ENCODE peak calls at places on chromosomes 4 and X, in five cellular contexts. O is astrocyte, J is fibroblast of lung, G is sigmoid colon, H is adrenal gland. D is an unnamed sample.

GRCh38 chr4:43453058-43453457 is 560.5 kb downstream of the GRXCR1 start:
- DNase-seq in O (no peak), G (no peak), J (no peak), H (no peak), D (no peak)

GRCh38 chr4:183600189-183600685 is 58.7 kb downstream of the RWDD4 start:
- DNase-seq in H (no peak), J (no peak), G (no peak), O (no peak), D (peak; percentile 18)

GRCh38 chrX:124230573-124231300 is 101.7 kb upstream of the TEX13D start:
- DNase-seq in J (no peak), H (no peak), O (no peak), G (no peak), D (no peak)

GRCh38 chr4:143336828-143337599 is at the start of gene GAB1:
- DNase-seq in O (peak; percentile 73), J (peak; percentile 83), H (peak; percentile 84), G (peak; percentile 89), D (peak; percentile 78)

GRCh38 chr4:168623484-168623883 is 126.6 kb downstream of the PALLD start:
- DNase-seq in G (no peak), J (no peak), H (no peak), O (no peak), D (no peak)

GRCh38 chrX:133335027-133335426 is 80.3 kb downstream of the GPC4 start:
- DNase-seq in J (peak; percentile 33), G (no peak), H (peak; percentile 23), O (no peak), D (peak; percentile 61)

GRCh38 chr4:115537387-115537786 is 424.0 kb upstream of the NDST4 start:
- DNase-seq in G (no peak), J (peak; percentile 0), H (no peak), O (no peak), D (no peak)

GRCh38 chr4:169143335-169143734 is 127.4 kb downstream of the SH3RF1 start:
- DNase-seq in G (no peak), J (no peak), O (no peak), H (no peak), D (no peak)

GRCh38 chr4:1349359-1350168 is 2.6 kb downstream of the UVSSA start:
- DNase-seq in J (no peak), G (no peak), O (no peak), H (no peak), D (no peak)

GRCh38 chr4:121696140-121696640 is 590 bp downstream of the ANXA5 start:
- DNase-seq in H (peak; percentile 88), J (peak; percentile 85), G (peak; percentile 94), O (peak; percentile 79), D (peak; percentile 87)

GRCh38 chr4:73780834-73781233 is 40.5 kb downstream of the CXCL8 start:
- DNase-seq in J (no peak), O (no peak), H (no peak), G (no peak), D (no peak)

GRCh38 chr4:14237911-14238310 is 610.4 kb upstream of the BOD1L1 start:
- DNase-seq in H (no peak), G (no peak), O (no peak), J (no peak), D (no peak)

GRCh38 chr4:93788712-93789111 is 39.8 kb upstream of the ATOH1 start:
- DNase-seq in H (no peak), J (no peak), O (no peak), G (no peak), D (peak; percentile 42)

GRCh38 chr4:122583906-122584305 is 37.0 kb downstream of the IL21 start:
- DNase-seq in J (no peak), O (no peak), G (no peak), H (peak; percentile 25), D (no peak)

GRCh38 chrX:114584434-114584943 is 603 bp downstream of the HTR2C start:
- DNase-seq in G (no peak), H (no peak), O (no peak), J (no peak), D (peak; percentile 73)

GRCh38 chrX:96791559-96791958 is 92.1 kb upstream of the RPA4 start:
- DNase-seq in G (no peak), J (peak; percentile 81), H (no peak), O (peak; percentile 78), D (peak; percentile 53)

GRCh38 chrX:70033348-70033747 is 16.4 kb downstream of the AWAT2 start:
- DNase-seq in G (no peak), H (no peak), J (no peak), O (no peak), D (peak; percentile 50)

GRCh38 chrX:22534643-22535042 is 261.9 kb downstream of the CBLL2 start:
- DNase-seq in J (peak; percentile 90), H (no peak), G (no peak), O (peak; percentile 86), D (no peak)

GRCh38 chrX:22095306-22095705 is 63.2 kb downstream of the PHEX start:
- DNase-seq in J (peak; percentile 59), G (peak; percentile 84), O (peak; percentile 51), H (no peak), D (peak; percentile 19)

GRCh38 chr4:8079031-8079885 is 79.4 kb downstream of the ABLIM2 start:
- DNase-seq in O (peak; percentile 45), J (peak; percentile 45), G (no peak), H (no peak), D (peak; percentile 66)

GRCh38 chr4:85787133-85787532 is 312.2 kb downstream of the ARHGAP24 start:
- DNase-seq in H (no peak), O (peak; percentile 77), G (no peak), J (peak; percentile 82), D (peak; percentile 73)

GRCh38 chrX:17214962-17215361 is 160.0 kb upstream of the NHS start:
- DNase-seq in O (peak; percentile 27), H (no peak), G (no peak), J (peak; percentile 35), D (peak; percentile 2)

GRCh38 chr4:38759077-38759789 is 23.6 kb downstream of the TLR10 start:
- DNase-seq in H (peak; percentile 74), J (peak; percentile 73), O (peak; percentile 56), G (peak; percentile 81), D (peak; percentile 84)

GRCh38 chrX:30230395-30230794 is at the start of gene MAGEB3:
- DNase-seq in H (no peak), O (no peak), J (no peak), G (no peak), D (peak; percentile 5)

GRCh38 chr4:25448379-25449109 is 71.5 kb downstream of the ANAPC4 start:
- DNase-seq in O (peak; percentile 27), J (peak; percentile 34), G (peak; percentile 60), H (no peak), D (peak; percentile 64)

GRCh38 chr4:68373513-68373912 is 23.6 kb upstream of the YTHDC1 start:
- DNase-seq in G (peak; percentile 90), H (peak; percentile 72), J (peak; percentile 84), O (peak; percentile 76), D (peak; percentile 89)

GRCh38 chr4:17510582-17510981 is 1.3 kb downstream of the QDPR start:
- DNase-seq in O (no peak), J (no peak), H (no peak), G (no peak), D (no peak)

GRCh38 chrX:40085086-40085551 is 12.6 kb downstream of the BCOR start:
- DNase-seq in O (peak; percentile 66), H (peak; percentile 54), J (peak; percentile 72), G (no peak), D (peak; percentile 86)

GRCh38 chrX:124504106-124504983 is 158.0 kb downstream of the SH2D1A start:
- DNase-seq in H (no peak), G (no peak), J (no peak), O (no peak), D (no peak)

GRCh38 chr4:288891-289290 is 16.4 kb downstream of the ZNF732 start:
- DNase-seq in H (no peak), G (no peak), O (no peak), J (peak; percentile 25), D (no peak)

GRCh38 chr4:170008376-170008775 is 17.8 kb downstream of the MFAP3L start:
- DNase-seq in H (no peak), G (no peak), J (no peak), O (no peak), D (no peak)

GRCh38 chr4:151692821-151693504 is 67.8 kb downstream of the GATB start:
- DNase-seq in J (peak; percentile 50), O (peak; percentile 35), G (no peak), H (no peak), D (no peak)

GRCh38 chr4:110793890-110794588 is 171.2 kb upstream of the PITX2 start:
- DNase-seq in H (no peak), J (no peak), O (no peak), G (no peak), D (peak; percentile 3)

GRCh38 chrX:118566359-118566758 is 70.7 kb downstream of the DOCK11 start:
- DNase-seq in O (peak; percentile 30), H (no peak), J (peak; percentile 25), G (no peak), D (no peak)

GRCh38 chrX:68686684-68687045 is 39.2 kb downstream of the STARD8 start:
- DNase-seq in J (peak; percentile 36), G (peak; percentile 74), O (peak; percentile 20), H (no peak), D (no peak)

DNA sequence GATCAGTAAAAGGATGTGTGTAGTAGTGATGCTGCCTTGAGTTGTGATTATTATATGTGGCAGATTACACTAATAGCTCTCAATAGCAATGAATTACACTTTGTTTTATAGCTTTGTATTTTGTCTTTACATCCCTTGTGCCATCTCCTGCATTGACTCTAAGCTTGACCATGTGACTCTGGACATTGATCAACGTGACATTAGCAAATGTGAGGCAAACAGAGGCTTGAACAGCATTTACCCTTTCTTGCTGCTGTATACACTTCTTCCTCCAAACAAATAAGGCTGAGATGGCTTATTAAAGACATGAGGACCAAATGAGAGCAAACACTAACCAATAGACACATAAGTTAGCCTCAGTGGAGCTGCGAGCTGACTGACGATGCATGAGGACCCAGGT is 63.5 kb downstream of the MAD2L1 start:
- DNase-seq in O (no peak), J (no peak), G (no peak), H (no peak), D (no peak)
- TF ChIP-seq CTCF in O (no peak), J (no peak), G (no peak), H (no peak), D (no peak)

GRCh38 chr4:175946472-175947116 is 119.0 kb upstream of the WDR17 start:
- DNase-seq in G (no peak), H (no peak), O (no peak), J (peak; percentile 21), D (peak; percentile 46)
- H3K4me3 ChIP-seq in G (no peak overlapping the region), H (peak overlapping the region; percentile 31), O (no peak overlapping the region), J (no peak overlapping the region), D (no peak overlapping the region)

GRCh38 chr4:2512396-2513135 is 23.9 kb upstream of the FAM193A start:
- DNase-seq in G (no peak), O (no peak), H (no peak), J (no peak), D (no peak)

GRCh38 chr4:2507855-2508254 is 28.6 kb upstream of the FAM193A start:
- DNase-seq in J (no peak), H (no peak), G (no peak), O (no peak), D (no peak)

GRCh38 chr4:2515835-2516550 is 20.5 kb upstream of the FAM193A start:
- DNase-seq in J (no peak), G (peak; percentile 76), O (no peak), H (no peak), D (peak; percentile 36)

GRCh38 chr4:2510351-2511259 is 25.8 kb upstream of the FAM193A start:
- DNase-seq in H (no peak), J (no peak), G (no peak), O (no peak), D (no peak)

GRCh38 chr4:2511645-2512131 is 24.8 kb upstream of the FAM193A start:
- DNase-seq in H (no peak), J (no peak), G (no peak), O (no peak), D (no peak)
- H3K36me3 ChIP-seq in H (no peaks in the 10 kb centered on the region), J (peaks cover 28% of the 10 kb centered on the region), G (peaks cover 31% of the 10 kb centered on the region), O (peaks cover 21% of the 10 kb centered on the region), D (peaks cover 30% of the 10 kb centered on the region)

GRCh38 chr4:10074767-10075105 is 41.9 kb downstream of the WDR1 start:
- DNase-seq in J (peak; percentile 67), H (no peak), G (peak; percentile 45), O (peak; percentile 53), D (peak; percentile 42)
- TF ChIP-seq CTCF in J (peak; percentile 40), H (peak; percentile 42), G (no peak), O (peak; percentile 71), D (peak; percentile 54)

D was measured in cardiac muscle cell.